ENCODE peak calls at places on chromosomes 4 and X, in eight cellular contexts. Z is left colon; K is GM23248; N is stimulated activated CD4-positive, alpha-beta T cell treated with anti-CD3 and anti-CD28 coated beads, Interleukin-1b, Interleukin-23, amount 100 ng/mL, for 24 hours; C is astrocyte; B is EH; W is T-cell; G is dorsolateral prefrontal cortex. J is an unnamed sample.

GRCh38 chr4:123554819-123555499 is 158.4 kb downstream of the SPRY1 start:
- DNase-seq in W (no peak), C (peak; percentile 4), N (no peak), K (no peak), G (no peak), Z (no peak), B (no peak), J (no peak)

GRCh38 chr4:39883645-39884044 is 94.1 kb downstream of the PDS5A start:
- DNase-seq in G (peak; percentile 38), W (no peak), K (peak; percentile 27), Z (no peak), N (no peak), C (peak; percentile 73), B (peak; percentile 18), J (no peak)

GRCh38 chr4:1856920-1857699 is 1.2 kb upstream of the LETM1 start:
- DNase-seq in W (no peak), B (peak; percentile 44), Z (peak; percentile 65), N (no peak), G (no peak), K (peak; percentile 56), C (no peak), J (no peak)

GRCh38 chr4:8119877-8120276 is 38.7 kb downstream of the ABLIM2 start:
- DNase-seq in G (no peak), B (no peak), K (no peak), Z (no peak), W (no peak), N (no peak), C (no peak), J (no peak)

GRCh38 chr4:24922416-24922815 is 9.6 kb upstream of the CCDC149 start:
- DNase-seq in B (peak; percentile 49), N (no peak), Z (no peak), W (no peak), K (peak; percentile 60), C (peak; percentile 57), G (no peak), J (no peak)

GRCh38 chrX:130024127-130024526 is 41.7 kb downstream of the BCORL1 start:
- DNase-seq in K (peak; percentile 75), N (peak; percentile 61), Z (peak; percentile 81), W (peak; percentile 82), B (peak; percentile 75), C (no peak), G (no peak), J (peak; percentile 78)

GRCh38 chr4:140150636-140150885 is 3.4 kb downstream of the MAML3 start:
- DNase-seq in B (no peak), K (no peak), G (no peak), W (no peak), Z (peak; percentile 90), N (peak; percentile 49), C (no peak), J (peak; percentile 86)

GRCh38 chr4:121199742-121200561 is 35.8 kb upstream of the TNIP3 start:
- DNase-seq in Z (no peak), B (no peak), G (no peak), C (no peak), W (peak; percentile 32), K (no peak), N (no peak), J (no peak)

GRCh38 chr4:108172780-108173598 is 4.3 kb upstream of the LEF1 start:
- DNase-seq in N (peak; percentile 61), Z (no peak), C (peak; percentile 50), K (peak; percentile 38), B (peak; percentile 27), G (no peak), W (peak; percentile 73), J (peak; percentile 48)

GRCh38 chr4:170259631-170260153 is 169.9 kb upstream of the AADAT start:
- DNase-seq in Z (peak; percentile 74), G (peak; percentile 84), W (no peak), K (peak; percentile 88), C (peak; percentile 46), N (peak; percentile 15), B (peak; percentile 67), J (peak; percentile 90)

GRCh38 chr4:75512336-75513211 is 1.6 kb downstream of the RCHY1 start:
- DNase-seq in W (no peak), B (peak; percentile 63), G (no peak), C (peak; percentile 81), Z (no peak), K (peak; percentile 63), N (no peak), J (no peak)

GRCh38 chr4:124275-125081 is at the start of gene ZNF718:
- DNase-seq in K (peak; percentile 98), N (peak; percentile 87), C (peak; percentile 95), W (peak; percentile 88), G (peak; percentile 97), B (peak; percentile 93), Z (peak; percentile 94), J (peak; percentile 92)

GRCh38 chr4:166422475-166422874 is 549.4 kb downstream of the TLL1 start:
- DNase-seq in N (no peak), G (no peak), Z (no peak), K (peak; percentile 63), W (no peak), C (peak; percentile 89), B (peak; percentile 86), J (no peak)

GRCh38 chr4:182536221-182536620 is 293.0 kb downstream of the TENM3 start:
- DNase-seq in Z (no peak), W (no peak), N (no peak), G (no peak), B (no peak), C (peak; percentile 18), K (no peak), J (no peak)

GRCh38 chrX:68945603-68946228 is 116.9 kb downstream of the EFNB1 start:
- DNase-seq in W (no peak), N (no peak), B (peak; percentile 37), Z (no peak), C (peak; percentile 48), K (peak; percentile 64), G (no peak), J (peak; percentile 17)

GRCh38 chr4:8207314-8207713 is 8.2 kb downstream of the SH3TC1 start:
- DNase-seq in N (no peak), C (no peak), G (no peak), W (no peak), K (peak; percentile 67), Z (no peak), B (no peak), J (no peak)

GRCh38 chr4:109020861-109021260 is 258.0 kb upstream of the ETNPPL start:
- DNase-seq in Z (no peak), W (no peak), C (no peak), B (no peak), G (no peak), K (no peak), N (no peak), J (no peak)

GRCh38 chr4:134327274-134328122 is 125.9 kb upstream of the PABPC4L start:
- DNase-seq in N (no peak), C (no peak), B (no peak), G (no peak), Z (no peak), K (no peak), W (no peak), J (no peak)

GRCh38 chr4:180767330-180767729 is 1475.9 kb upstream of the TENM3 start:
- DNase-seq in K (no peak), B (no peak), G (no peak), N (no peak), W (no peak), Z (no peak), C (no peak), J (no peak)

GRCh38 chr4:52028970-52029369 is 8.8 kb upstream of the LRRC66 start:
- DNase-seq in K (peak; percentile 78), B (peak; percentile 87), G (no peak), N (no peak), Z (no peak), W (no peak), C (peak; percentile 78), J (no peak)

GRCh38 chr4:141587897-141588296 is 48.5 kb upstream of the IL15 start:
- DNase-seq in B (peak; percentile 54), W (no peak), G (no peak), C (peak; percentile 27), K (peak; percentile 9), Z (no peak), N (no peak), J (no peak)

GRCh38 chrX:121823406-121823805 is 776.0 kb downstream of the GLUD2 start:
- DNase-seq in B (no peak), N (no peak), Z (no peak), W (no peak), G (no peak), K (no peak), C (no peak), J (no peak)

GRCh38 chr4:101762025-101762424 is 28.5 kb upstream of the BANK1 start:
- DNase-seq in W (no peak), C (no peak), N (no peak), G (no peak), Z (no peak), K (no peak), B (no peak), J (no peak)

GRCh38 chr4:158161561-158162354 is 11.1 kb downstream of the GASK1B start:
- DNase-seq in W (no peak), B (peak; percentile 82), C (peak; percentile 97), K (peak; percentile 88), Z (no peak), N (no peak), G (no peak), J (no peak)

GRCh38 chr4:123517971-123518370 is 121.4 kb downstream of the SPRY1 start:
- DNase-seq in B (no peak), Z (no peak), G (no peak), N (no peak), W (no peak), K (peak; percentile 2), C (peak; percentile 15), J (no peak)

GRCh38 chr4:144649646-144650045 is 3.7 kb downstream of the HHIP start:
- DNase-seq in K (no peak), B (no peak), N (no peak), Z (no peak), G (no peak), W (no peak), C (no peak), J (no peak)

GRCh38 chr4:182898479-182898799 is 18.7 kb downstream of the DCTD start:
- DNase-seq in K (no peak), B (no peak), W (no peak), Z (no peak), G (no peak), C (no peak), N (no peak), J (no peak)

GRCh38 chr4:38099908-38100407 is 139.8 kb downstream of the PTTG2 start:
- DNase-seq in G (no peak), N (no peak), Z (no peak), B (peak; percentile 96), W (no peak), C (peak; percentile 95), K (peak; percentile 91), J (no peak)

GRCh38 chr4:55819634-55820033 is at the start of gene EXOC1L:
- DNase-seq in K (peak; percentile 40), Z (no peak), N (no peak), B (no peak), W (no peak), G (no peak), C (no peak), J (peak; percentile 77)

GRCh38 chrX:129565046-129565649 is 25.1 kb downstream of the OCRL start:
- DNase-seq in Z (no peak), B (peak; percentile 3), C (no peak), K (no peak), W (no peak), N (no peak), G (no peak), J (no peak)

GRCh38 chr4:162921178-162921785 is 245.4 kb downstream of the NAF1 start:
- DNase-seq in Z (no peak), N (no peak), W (no peak), C (no peak), B (no peak), G (no peak), K (no peak), J (no peak)

GRCh38 chr4:6020633-6021032 is 2.4 kb upstream of the C4orf50 start:
- DNase-seq in W (no peak), B (no peak), Z (no peak), K (no peak), N (no peak), C (no peak), G (peak; percentile 17), J (no peak)

GRCh38 chrX:20285513-20285912 is 18.8 kb upstream of the RPS6KA3 start:
- DNase-seq in C (no peak), K (peak; percentile 67), Z (no peak), B (no peak), G (no peak), N (no peak), W (no peak), J (no peak)

J was measured in BE2C.